ENCODE peak calls at places on chromosomes 7 and 10, in five cellular contexts. One of them, this sample, is unnamed.

GRCh38 chr10:99598781-99599481 is 21.3 kb downstream of the SLC25A28 start:
- DNase-seq in CD8-positive, alpha-beta T cell: no peak
- DNase-seq in endodermal cell: peak
- DNase-seq in vagina: no peak
- DNase-seq in ovary: no peak
- DNase-seq in this sample: no peak

GRCh38 chr7:5429857-5430611 is 6.4 kb upstream of the TNRC18 start:
- DNase-seq in CD8-positive, alpha-beta T cell: no peak
- DNase-seq in vagina: no peak
- DNase-seq in ovary: peak
- DNase-seq in endodermal cell: peak
- DNase-seq in this sample: peak

GRCh38 chr7:42461537-42461936 is 224.5 kb upstream of the GLI3 start:
- DNase-seq in ovary: no peak
- DNase-seq in vagina: no peak
- DNase-seq in CD8-positive, alpha-beta T cell: no peak
- DNase-seq in endodermal cell: no peak
- DNase-seq in this sample: no peak

GRCh38 chr7:17936321-17936720 is 4.0 kb downstream of the SNX13 start:
- DNase-seq in ovary: no peak
- DNase-seq in vagina: no peak
- DNase-seq in endodermal cell: no peak
- DNase-seq in CD8-positive, alpha-beta T cell: no peak
- DNase-seq in this sample: no peak

GRCh38 chr10:91528080-91528479 is 104.8 kb downstream of the PPP1R3C start:
- DNase-seq in endodermal cell: no peak
- DNase-seq in CD8-positive, alpha-beta T cell: no peak
- DNase-seq in vagina: no peak
- DNase-seq in ovary: no peak
- DNase-seq in this sample: no peak

GRCh38 chr7:32658034-32658944 is 163.0 kb downstream of the AVL9 start:
- DNase-seq in endodermal cell: no peak
- DNase-seq in ovary: no peak
- DNase-seq in vagina: no peak
- DNase-seq in CD8-positive, alpha-beta T cell: no peak
- DNase-seq in this sample: peak

GRCh38 chr10:97081621-97082235 is 104.0 kb downstream of the SLIT1 start:
- DNase-seq in vagina: no peak
- DNase-seq in ovary: peak
- DNase-seq in CD8-positive, alpha-beta T cell: peak
- DNase-seq in endodermal cell: peak
- DNase-seq in this sample: peak

GRCh38 chr7:27125986-27126394 is 4.6 kb downstream of the HOXA4 start:
- DNase-seq in endodermal cell: peak
- DNase-seq in vagina: no peak
- DNase-seq in ovary: no peak
- DNase-seq in CD8-positive, alpha-beta T cell: no peak
- DNase-seq in this sample: no peak

GRCh38 chr7:155874010-155874409 is 61.7 kb upstream of the SHH start:
- DNase-seq in endodermal cell: peak
- DNase-seq in vagina: peak
- DNase-seq in CD8-positive, alpha-beta T cell: no peak
- DNase-seq in ovary: no peak
- DNase-seq in this sample: no peak

GRCh38 chr10:97726636-97727178 is 10.2 kb upstream of the ZFYVE27 start:
- DNase-seq in endodermal cell: peak
- DNase-seq in ovary: peak
- DNase-seq in vagina: no peak
- DNase-seq in CD8-positive, alpha-beta T cell: no peak
- DNase-seq in this sample: peak

GRCh38 chr7:128781126-128781525 is 5.5 kb upstream of the OPN1SW start:
- DNase-seq in endodermal cell: no peak
- DNase-seq in vagina: no peak
- DNase-seq in CD8-positive, alpha-beta T cell: no peak
- DNase-seq in ovary: no peak
- DNase-seq in this sample: no peak
- H3K27ac ChIP-seq in endodermal cell: no peak
- H3K27ac ChIP-seq in vagina: no peak
- H3K27ac ChIP-seq in CD8-positive, alpha-beta T cell: no peak
- H3K27ac ChIP-seq in ovary: no peak
- H3K27ac ChIP-seq in this sample: no peak

GRCh38 chr10:87816842-87817178 is 1.2 kb downstream of the ATAD1 start:
- DNase-seq in CD8-positive, alpha-beta T cell: no peak
- DNase-seq in vagina: no peak
- DNase-seq in ovary: no peak
- DNase-seq in endodermal cell: no peak
- DNase-seq in this sample: no peak

GRCh38 chr10:87817291-87817872 is 644 bp downstream of the ATAD1 start:
- DNase-seq in ovary: no peak
- DNase-seq in CD8-positive, alpha-beta T cell: no peak
- DNase-seq in endodermal cell: no peak
- DNase-seq in vagina: no peak
- DNase-seq in this sample: no peak

GRCh38 chr10:87818505-87819273 is 663 bp upstream of the ATAD1 start:
- DNase-seq in vagina: no peak
- DNase-seq in ovary: no peak
- DNase-seq in CD8-positive, alpha-beta T cell: peak
- DNase-seq in endodermal cell: peak
- DNase-seq in this sample: no peak

GRCh38 chr10:87819274-87819585 is 1.2 kb upstream of the ATAD1 start:
- DNase-seq in CD8-positive, alpha-beta T cell: no peak
- DNase-seq in vagina: no peak
- DNase-seq in ovary: no peak
- DNase-seq in endodermal cell: no peak
- DNase-seq in this sample: no peak

GRCh38 chr10:87817873-87818504 is at the start of gene ATAD1:
- DNase-seq in ovary: peak
- DNase-seq in endodermal cell: peak
- DNase-seq in vagina: no peak
- DNase-seq in CD8-positive, alpha-beta T cell: peak
- DNase-seq in this sample: peak
- TF ChIP-seq CTCF in ovary: peak
- TF ChIP-seq CTCF in endodermal cell: peak
- TF ChIP-seq CTCF in vagina: peak
- TF ChIP-seq CTCF in CD8-positive, alpha-beta T cell: peak
- TF ChIP-seq CTCF in this sample: peak

GRCh38 chr10:31866118-31866670 is 62.4 kb downstream of the ARHGAP12 start:
- DNase-seq in vagina: no peak
- DNase-seq in ovary: no peak
- DNase-seq in CD8-positive, alpha-beta T cell: no peak
- DNase-seq in endodermal cell: no peak
- DNase-seq in this sample: no peak
- H3K27ac ChIP-seq in vagina: no peak
- H3K27ac ChIP-seq in ovary: no peak
- H3K27ac ChIP-seq in CD8-positive, alpha-beta T cell: no peak
- H3K27ac ChIP-seq in endodermal cell: no peak
- H3K27ac ChIP-seq in this sample: no peak

DNA sequence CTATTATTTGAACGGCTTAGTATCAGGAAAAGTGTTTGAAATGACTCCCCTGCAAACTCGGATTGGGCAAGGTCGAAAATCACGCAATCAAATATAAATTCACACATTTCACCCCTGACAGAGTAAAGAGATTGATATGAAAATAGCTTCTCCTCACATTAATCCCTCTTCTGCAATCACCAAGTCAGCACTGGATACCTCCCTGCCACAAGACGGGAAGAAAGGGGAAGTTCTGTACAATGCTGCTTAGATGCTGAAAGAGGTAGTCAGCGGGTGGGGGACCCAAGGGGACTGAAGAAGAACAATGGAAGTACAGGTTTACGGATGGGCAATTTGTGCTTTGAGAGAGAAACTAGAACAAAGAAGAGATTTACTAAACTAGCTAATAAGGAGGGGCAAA is 72.0 kb upstream of the ANK3 start:
- DNase-seq in vagina: no peak
- DNase-seq in ovary: no peak
- DNase-seq in CD8-positive, alpha-beta T cell: no peak
- DNase-seq in endodermal cell: no peak
- DNase-seq in this sample: no peak
- TF ChIP-seq CTCF in vagina: no peak
- TF ChIP-seq CTCF in ovary: no peak
- TF ChIP-seq CTCF in CD8-positive, alpha-beta T cell: no peak
- TF ChIP-seq CTCF in endodermal cell: no peak
- TF ChIP-seq CTCF in this sample: no peak

DNA sequence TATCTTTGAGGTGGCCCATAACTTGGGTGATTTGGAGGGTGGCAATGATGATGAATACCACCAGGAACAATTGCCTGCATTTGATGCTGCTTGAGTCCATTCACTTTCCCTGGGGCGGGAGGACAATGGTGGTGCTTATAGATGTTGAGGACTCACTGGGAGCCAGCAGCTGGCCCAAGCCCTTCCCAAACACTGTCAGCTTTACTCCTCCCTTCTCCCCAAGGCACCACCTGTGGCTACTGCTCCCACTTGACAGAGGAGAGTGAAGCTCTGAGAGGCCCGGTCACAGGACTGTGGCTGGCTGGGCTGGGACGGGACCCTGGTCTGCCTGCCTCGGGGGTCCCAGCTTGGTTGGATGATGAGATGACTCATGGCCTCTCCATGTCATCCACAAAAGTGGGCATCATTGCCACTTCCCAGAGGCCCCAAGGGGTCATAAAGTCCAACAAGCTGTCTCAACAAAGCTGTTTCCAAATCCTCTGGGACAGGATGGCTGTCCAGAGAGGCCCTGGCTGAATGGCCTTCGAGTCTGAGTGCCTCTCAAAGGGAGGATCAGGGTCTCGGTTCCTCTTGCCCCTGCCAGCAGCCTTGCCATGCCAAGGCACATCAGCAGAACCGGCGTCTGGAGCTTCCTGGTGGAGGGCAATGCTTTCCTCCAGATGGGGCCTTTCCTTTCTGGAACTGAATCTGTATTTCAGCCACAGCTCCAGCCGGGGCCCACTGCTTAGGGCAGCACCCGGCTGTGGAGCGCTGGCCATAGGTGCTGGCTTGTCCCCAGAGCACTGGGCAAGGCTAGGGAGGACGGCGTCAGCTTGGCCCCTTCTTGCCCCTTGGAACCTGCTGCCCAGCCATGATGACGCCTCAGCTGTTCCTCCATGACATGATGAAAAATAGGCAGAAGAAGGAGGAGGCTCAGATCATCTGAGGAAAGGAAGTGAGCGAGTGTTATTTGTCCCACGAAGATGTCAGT is 47.0 kb upstream of the PLEKHA1 start:
- DNase-seq in vagina: no peak
- DNase-seq in endodermal cell: no peak
- DNase-seq in ovary: no peak
- DNase-seq in CD8-positive, alpha-beta T cell: no peak
- DNase-seq in this sample: no peak
- H3K27ac ChIP-seq in vagina: no peak
- H3K27ac ChIP-seq in endodermal cell: no peak
- H3K27ac ChIP-seq in ovary: no peak
- H3K27ac ChIP-seq in CD8-positive, alpha-beta T cell: no peak
- H3K27ac ChIP-seq in this sample: no peak

GRCh38 chr7:65239707-65240352 is 133.8 kb upstream of the ZNF92 start:
- DNase-seq in endodermal cell: peak
- DNase-seq in vagina: no peak
- DNase-seq in ovary: no peak
- DNase-seq in CD8-positive, alpha-beta T cell: no peak
- DNase-seq in this sample: no peak
- TF ChIP-seq CTCF in endodermal cell: peak
- TF ChIP-seq CTCF in vagina: no peak
- TF ChIP-seq CTCF in ovary: no peak
- TF ChIP-seq CTCF in CD8-positive, alpha-beta T cell: no peak
- TF ChIP-seq CTCF in this sample: no peak

DNA sequence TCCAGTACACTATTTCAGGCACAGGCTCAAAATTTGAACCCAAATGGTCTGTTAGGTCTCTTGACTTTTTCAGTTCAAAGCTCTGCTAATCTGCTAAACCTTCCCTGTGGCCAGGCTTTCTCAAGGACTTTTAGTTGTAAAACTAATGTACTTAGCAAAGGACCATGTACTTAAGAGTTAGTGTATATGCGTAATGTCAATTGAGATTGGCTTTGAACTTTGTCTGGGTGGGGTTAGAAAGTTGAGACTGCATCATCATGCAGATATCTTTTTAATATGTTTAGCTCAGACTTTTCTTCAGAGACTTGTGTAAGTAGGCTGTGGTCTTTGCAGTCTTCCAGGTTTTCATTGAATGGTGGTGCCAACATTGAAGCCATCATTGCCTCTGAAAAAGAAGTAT is 33.8 kb downstream of the CYP51A1 start:
- DNase-seq in endodermal cell: no peak
- DNase-seq in CD8-positive, alpha-beta T cell: no peak
- DNase-seq in ovary: no peak
- DNase-seq in vagina: no peak
- DNase-seq in this sample: no peak
- H3K27ac ChIP-seq in endodermal cell: no peak
- H3K27ac ChIP-seq in CD8-positive, alpha-beta T cell: no peak
- H3K27ac ChIP-seq in ovary: no peak
- H3K27ac ChIP-seq in vagina: no peak
- H3K27ac ChIP-seq in this sample: no peak

GRCh38 chr7:1559626-1560590 is 3.9 kb upstream of the TMEM184A start:
- DNase-seq in CD8-positive, alpha-beta T cell: no peak
- DNase-seq in ovary: no peak
- DNase-seq in vagina: no peak
- DNase-seq in endodermal cell: no peak
- DNase-seq in this sample: peak

GRCh38 chr7:1557006-1557405 is 1.0 kb upstream of the TMEM184A start:
- DNase-seq in endodermal cell: no peak
- DNase-seq in CD8-positive, alpha-beta T cell: no peak
- DNase-seq in ovary: no peak
- DNase-seq in vagina: no peak
- DNase-seq in this sample: no peak

GRCh38 chr7:1557771-1558170 is 1.8 kb upstream of the TMEM184A start:
- DNase-seq in endodermal cell: no peak
- DNase-seq in ovary: no peak
- DNase-seq in CD8-positive, alpha-beta T cell: no peak
- DNase-seq in vagina: no peak
- DNase-seq in this sample: no peak

GRCh38 chr7:1558841-1559625 is 3.0 kb upstream of the TMEM184A start:
- DNase-seq in CD8-positive, alpha-beta T cell: no peak
- DNase-seq in ovary: no peak
- DNase-seq in vagina: no peak
- DNase-seq in endodermal cell: no peak
- DNase-seq in this sample: no peak

GRCh38 chr7:1558181-1558811 is 2.3 kb upstream of the TMEM184A start:
- DNase-seq in ovary: no peak
- DNase-seq in endodermal cell: peak
- DNase-seq in CD8-positive, alpha-beta T cell: no peak
- DNase-seq in vagina: no peak
- DNase-seq in this sample: no peak
- TF ChIP-seq CTCF in ovary: no peak
- TF ChIP-seq CTCF in endodermal cell: peak
- TF ChIP-seq CTCF in CD8-positive, alpha-beta T cell: no peak
- TF ChIP-seq CTCF in vagina: no peak
- TF ChIP-seq CTCF in this sample: no peak